ENCODE peak calls at places on chromosomes 3 and 15, in five cellular contexts. M is endothelial cell, X is fibroblast of lung, Z is mucosa of descending colon, G is kidney epithelial cell. P is an unnamed sample.

GRCh38 chr15:79779739-79780138 is 117.1 kb downstream of the MTHFS start:
- DNase-seq in M (no peak), X (no peak), Z (no peak), G (no peak), P (no peak)

GRCh38 chr15:55799287-55800212 is 56.6 kb upstream of the PRTG start:
- DNase-seq in M (peak), X (peak), Z (no peak), G (peak), P (no peak)

GRCh38 chr15:78691167-78691872 is 50.3 kb upstream of the CHRNB4 start:
- DNase-seq in M (no peak), X (no peak), Z (no peak), G (no peak), P (no peak)

GRCh38 chr3:180594631-180595348 is 7.2 kb upstream of the TTC14 start:
- DNase-seq in M (no peak), X (peak), Z (no peak), G (no peak), P (no peak)

GRCh38 chr3:126264952-126265351 is 84.6 kb upstream of the ALDH1L1 start:
- DNase-seq in M (no peak), X (no peak), Z (no peak), G (no peak), P (no peak)

GRCh38 chr15:65085207-65085753 is 8.7 kb downstream of the KBTBD13 start:
- DNase-seq in M (no peak), X (no peak), Z (no peak), G (no peak), P (no peak)

GRCh38 chr3:75380276-75380771 is 283.8 kb upstream of the FRG2C start:
- DNase-seq in M (no peak), X (no peak), Z (no peak), G (no peak), P (no peak)

GRCh38 chr15:82393671-82394070 is 35.9 kb upstream of the GOLGA6L9 start:
- DNase-seq in M (no peak), X (peak), Z (no peak), G (no peak), P (no peak)

GRCh38 chr3:179256813-179257212 is 5.9 kb upstream of the KCNMB3 start:
- DNase-seq in M (no peak), X (no peak), Z (no peak), G (no peak), P (no peak)

DNA sequence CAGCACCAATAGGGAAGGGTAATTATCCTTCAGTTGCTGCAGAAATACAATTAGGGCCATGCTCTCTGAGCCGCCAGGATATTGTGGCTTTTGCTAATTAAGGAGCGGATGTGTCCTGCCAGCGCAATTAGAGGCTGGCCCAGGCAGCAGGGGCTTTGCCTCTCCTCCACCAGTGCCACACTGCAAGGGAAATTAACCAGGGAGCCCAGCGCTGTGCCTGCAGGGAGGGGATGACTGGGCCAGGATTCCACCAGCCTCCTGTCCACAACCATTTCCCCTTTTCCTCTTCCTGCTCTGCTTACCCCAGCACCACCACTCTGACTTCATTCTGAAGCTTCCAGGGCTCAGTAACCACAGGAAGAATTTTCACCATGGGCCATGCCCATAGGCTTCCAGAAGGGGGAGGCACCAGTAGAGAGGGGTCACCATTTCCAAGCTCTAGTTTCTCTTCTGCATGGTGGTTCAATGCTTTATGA is 10.3 kb upstream of the AEN start:
- DNase-seq in M (peak), X (peak), Z (no peak), G (no peak), P (no peak)
- TF ChIP-seq CTCF in M (peak), X (peak), Z (no peak), G (peak), P (no peak)

GRCh38 chr15:35445891-35446290 is 100.1 kb downstream of the DPH6 start:
- DNase-seq in M (no peak), X (peak), Z (no peak), G (no peak), P (no peak)

GRCh38 chr15:35443376-35443775 is 102.6 kb downstream of the DPH6 start:
- DNase-seq in M (no peak), X (no peak), Z (no peak), G (no peak), P (no peak)

GRCh38 chr15:35450492-35450891 is 95.5 kb downstream of the DPH6 start:
- DNase-seq in M (no peak), X (peak), Z (no peak), G (no peak), P (no peak)

GRCh38 chr15:35444557-35445204 is 101.3 kb downstream of the DPH6 start:
- DNase-seq in M (peak), X (peak), Z (no peak), G (no peak), P (no peak)

DNA sequence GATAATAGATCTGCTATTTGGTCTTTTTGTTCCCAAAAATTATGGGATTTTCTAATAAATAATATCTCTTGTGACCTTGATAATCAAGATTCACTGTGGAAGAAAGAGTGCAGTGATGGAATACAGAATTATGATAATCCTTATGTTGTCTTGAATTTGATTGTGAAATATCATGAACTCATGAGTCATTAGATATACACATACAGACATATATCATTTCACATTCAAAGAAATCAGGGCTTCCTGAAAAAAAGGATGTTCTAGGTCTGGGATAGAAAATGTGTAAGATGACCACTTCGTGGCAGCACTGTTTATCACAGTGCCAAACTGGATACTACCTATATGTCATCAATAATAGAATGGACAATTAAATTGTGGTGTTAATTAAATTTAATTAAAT is 97.7 kb downstream of the DPH6 start:
- DNase-seq in M (no peak), X (no peak), Z (no peak), G (no peak), P (no peak)
- TF ChIP-seq CTCF in M (no peak), X (no peak), Z (no peak), G (no peak), P (no peak)

GRCh38 chr15:41116872-41117242 is 777 bp upstream of the INO80 start:
- DNase-seq in M (no peak), X (no peak), Z (no peak), G (no peak), P (no peak)
- TF ChIP-seq CTCF in M (no peak), X (no peak), Z (no peak), G (no peak), P (no peak)

GRCh38 chr3:10370429-10370828 is 49.5 kb upstream of the SEC13 start:
- DNase-seq in M (no peak), X (peak), Z (no peak), G (peak), P (no peak)
- TF ChIP-seq CTCF in M (no peak), X (no peak), Z (no peak), G (no peak), P (no peak)

GRCh38 chr3:140216249-140216648 is 281.3 kb downstream of the CLSTN2 start:
- DNase-seq in M (no peak), X (no peak), Z (no peak), G (no peak), P (no peak)

GRCh38 chr3:140223631-140224030 is 288.6 kb downstream of the CLSTN2 start:
- DNase-seq in M (no peak), X (peak), Z (no peak), G (peak), P (no peak)

GRCh38 chr3:140223197-140223596 is 288.2 kb downstream of the CLSTN2 start:
- DNase-seq in M (no peak), X (no peak), Z (no peak), G (no peak), P (no peak)

GRCh38 chr3:140219161-140219745 is 284.3 kb downstream of the CLSTN2 start:
- DNase-seq in M (no peak), X (no peak), Z (no peak), G (peak), P (no peak)

DNA sequence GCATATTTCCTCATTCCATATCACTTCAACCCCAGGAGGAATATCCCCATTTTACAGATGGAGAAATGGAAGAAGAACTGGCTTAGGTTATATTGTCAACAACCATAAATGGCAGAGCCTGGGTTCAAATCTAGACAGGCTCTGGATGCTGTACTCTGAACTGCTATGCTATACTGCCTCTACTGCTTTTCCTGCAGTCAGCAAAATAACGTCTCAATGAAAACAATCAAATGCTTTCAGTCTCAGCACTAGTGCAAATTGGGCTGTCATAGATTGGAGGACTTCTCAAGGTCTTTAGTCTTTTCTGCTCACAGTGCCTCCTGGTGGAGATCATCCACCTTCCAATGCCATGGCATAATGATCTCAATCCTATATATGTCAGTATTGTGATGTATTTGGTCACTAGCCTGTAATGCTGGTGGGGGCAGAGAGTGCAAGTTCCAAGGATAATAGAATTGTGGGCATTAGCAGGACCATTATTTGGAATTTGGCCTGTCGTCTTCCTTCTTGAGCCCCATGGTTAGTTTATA is 285.0 kb downstream of the CLSTN2 start:
- DNase-seq in M (no peak), X (no peak), Z (no peak), G (no peak), P (no peak)
- TF ChIP-seq CTCF in M (no peak), X (no peak), Z (no peak), G (no peak), P (no peak)

GRCh38 chr3:164550857-164551256 is 527.4 kb downstream of the SI start:
- DNase-seq in M (no peak), X (no peak), Z (no peak), G (no peak), P (no peak)
- TF ChIP-seq CTCF in M (peak), X (no peak), Z (no peak), G (no peak), P (no peak)

GRCh38 chr3:33980252-33980651 is 181.8 kb downstream of the PDCD6IP start:
- DNase-seq in M (no peak), X (peak), Z (no peak), G (peak), P (no peak)
- TF ChIP-seq CTCF in M (no peak), X (peak), Z (no peak), G (peak), P (no peak)

GRCh38 chr3:167855306-167855705 is 119.8 kb downstream of the SERPINI1 start:
- DNase-seq in M (no peak), X (no peak), Z (no peak), G (no peak), P (no peak)
- TF ChIP-seq CTCF in M (no peak), X (no peak), Z (no peak), G (no peak), P (no peak)

P was measured in activated B cell treated with CpG ODN at 0.5 μM for 24 hours.